ENCODE peak calls at places on chromosome 15, in six cellular contexts. U, P, H, X, V and W are unnamed samples.

GRCh38 chr15:67193223-67194009 is 61.0 kb downstream of the AAGAB start:
- ATAC-seq in U (no peak), P (no peak), H (no peak), X (no peak), V (no peak), W (no peak)

GRCh38 chr15:33960160-33960559 is 8.1 kb upstream of the CHRM5 start:
- ATAC-seq in U (no peak), P (no peak), H (no peak), X (no peak), V (no peak), W (no peak)

GRCh38 chr15:38622317-38622716 is 57.7 kb upstream of the RASGRP1 start:
- ATAC-seq in U (no peak), P (no peak), H (no peak), X (no peak), V (no peak), W (no peak)

GRCh38 chr15:67784057-67784781 is 41.1 kb upstream of the SKOR1 start:
- ATAC-seq in U (no peak), P (no peak), H (no peak), X (no peak), V (no peak), W (no peak)

GRCh38 chr15:90955911-90956310 is 1.2 kb downstream of the RCCD1 start:
- ATAC-seq in U (no peak), P (no peak), H (no peak), X (no peak), V (no peak), W (no peak)

GRCh38 chr15:67406257-67406861 is 114.6 kb upstream of the C15orf61 start:
- ATAC-seq in U (no peak), P (no peak), H (no peak), X (no peak), V (no peak), W (no peak)

GRCh38 chr15:66598095-66598815 is 32.5 kb upstream of the LCTL start:
- ATAC-seq in U (peak), P (no peak), H (no peak), X (no peak), V (no peak), W (no peak)

GRCh38 chr15:41407341-41407740 is 5.0 kb upstream of the NDUFAF1 start:
- ATAC-seq in U (no peak), P (no peak), H (no peak), X (no peak), V (no peak), W (no peak)

GRCh38 chr15:66956672-66957540 is 108.5 kb upstream of the SMAD3 start:
- ATAC-seq in U (no peak), P (no peak), H (peak), X (no peak), V (no peak), W (no peak)

GRCh38 chr15:67253517-67254237 is 784 bp downstream of the AAGAB start:
- ATAC-seq in U (no peak), P (no peak), H (no peak), X (no peak), V (peak), W (no peak)

GRCh38 chr15:92921215-92922131 is 21.3 kb downstream of the CHD2 start:
- ATAC-seq in U (peak), P (no peak), H (peak), X (peak), V (peak), W (peak)

GRCh38 chr15:61764981-61765380 is 295.3 kb downstream of the VPS13C start:
- ATAC-seq in U (no peak), P (peak), H (no peak), X (no peak), V (no peak), W (no peak)

GRCh38 chr15:24856397-24857093 is 98.2 kb upstream of the SNRPN start:
- ATAC-seq in U (no peak), P (peak), H (no peak), X (peak), V (no peak), W (no peak)

GRCh38 chr15:52464478-52464877 is 64.2 kb downstream of the MYO5A start:
- ATAC-seq in U (peak), P (peak), H (no peak), X (no peak), V (peak), W (peak)

GRCh38 chr15:23647421-23648375 is at the start of gene MAGEL2:
- ATAC-seq in U (no peak), P (peak), H (peak), X (no peak), V (no peak), W (no peak)

GRCh38 chr15:89498574-89498906 is 2.2 kb upstream of the RHCG start:
- ATAC-seq in U (no peak), P (no peak), H (no peak), X (no peak), V (no peak), W (no peak)

GRCh38 chr15:85457392-85457968 is 77.1 kb downstream of the AKAP13 start:
- ATAC-seq in U (no peak), P (peak), H (peak), X (no peak), V (no peak), W (peak)